ENCODE peak calls at places on chromosomes 1 and 21, in four cellular contexts. F is SK-N-SH, S is K562, V is GM12878. N is an unnamed sample.

GRCh38 chr1:14366361-14367018 is 232.0 kb upstream of the KAZN start:
- DNase-seq in F (peak), S (no peak), V (no peak), N (no peak)

GRCh38 chr1:61287734-61288133 is 205.4 kb downstream of the NFIA start:
- DNase-seq in F (no peak), S (no peak), V (no peak), N (peak)

GRCh38 chr21:43829161-43829560 is 35.9 kb upstream of the AGPAT3 start:
- DNase-seq in F (peak), S (no peak), V (no peak), N (no peak)

GRCh38 chr1:14138135-14138506 is 438.1 kb downstream of the PRDM2 start:
- DNase-seq in F (no peak), S (no peak), V (no peak), N (no peak)

GRCh38 chr1:185565314-185565713 is 168.9 kb upstream of the HMCN1 start:
- DNase-seq in F (no peak), S (no peak), V (no peak), N (peak)

GRCh38 chr21:28554660-28555475 is 437.8 kb downstream of the LTN1 start:
- DNase-seq in F (no peak), S (no peak), V (no peak), N (no peak)

GRCh38 chr1:169106921-169107672 is 607 bp downstream of the ATP1B1 start:
- DNase-seq in F (peak), S (peak), V (no peak), N (no peak)

GRCh38 chr21:38986460-38987395 is 181.0 kb downstream of the ETS2 start:
- DNase-seq in F (no peak), S (no peak), V (no peak), N (peak)

GRCh38 chr1:82567308-82567707 is 766.6 kb downstream of the ADGRL2 start:
- DNase-seq in F (no peak), S (no peak), V (no peak), N (no peak)

GRCh38 chr1:152596986-152597385 is 3.0 kb upstream of the LCE3C start:
- DNase-seq in F (no peak), S (no peak), V (no peak), N (peak)

GRCh38 chr1:154863702-154864174 is 6.3 kb downstream of the KCNN3 start:
- DNase-seq in F (peak), S (peak), V (peak), N (peak)

GRCh38 chr1:63317007-63317813 is 5.2 kb upstream of the FOXD3 start:
- DNase-seq in F (peak), S (peak), V (no peak), N (peak)

GRCh38 chr1:198253668-198254067 is 96.9 kb downstream of the NEK7 start:
- DNase-seq in F (no peak), S (no peak), V (peak), N (no peak)

GRCh38 chr1:47201179-47201578 is 11.3 kb upstream of the PDZK1IP1 start:
- DNase-seq in F (no peak), S (no peak), V (no peak), N (no peak)

GRCh38 chr1:68826861-68827260 is 330.0 kb upstream of the DEPDC1 start:
- DNase-seq in F (no peak), S (no peak), V (no peak), N (no peak)

GRCh38 chr21:34892196-34892595 is 156.9 kb downstream of the RUNX1 start:
- DNase-seq in F (no peak), S (no peak), V (no peak), N (no peak)

GRCh38 chr1:161114556-161114955 is 3.3 kb downstream of the PFDN2 start:
- DNase-seq in F (no peak), S (no peak), V (no peak), N (no peak)

GRCh38 chr1:241749041-241749798 is 97.1 kb downstream of the WDR64 start:
- DNase-seq in F (no peak), S (no peak), V (no peak), N (no peak)

GRCh38 chr1:5585256-5585655 is 407.0 kb downstream of the NPHP4 start:
- DNase-seq in F (no peak), S (no peak), V (no peak), N (no peak)

GRCh38 chr1:15345711-15346355 is 63.9 kb upstream of the EFHD2 start:
- DNase-seq in F (no peak), S (peak), V (no peak), N (no peak)

GRCh38 chr1:110067429-110067956 is 3.0 kb downstream of the ALX3 start:
- DNase-seq in F (no peak), S (no peak), V (no peak), N (no peak)

GRCh38 chr1:84156210-84156621 is 12.1 kb downstream of the PRKACB start:
- DNase-seq in F (no peak), S (no peak), V (no peak), N (no peak)
- TF ChIP-seq FOXM1 in F (peak), S (no peak), V (no peak), N (no peak)

DNA sequence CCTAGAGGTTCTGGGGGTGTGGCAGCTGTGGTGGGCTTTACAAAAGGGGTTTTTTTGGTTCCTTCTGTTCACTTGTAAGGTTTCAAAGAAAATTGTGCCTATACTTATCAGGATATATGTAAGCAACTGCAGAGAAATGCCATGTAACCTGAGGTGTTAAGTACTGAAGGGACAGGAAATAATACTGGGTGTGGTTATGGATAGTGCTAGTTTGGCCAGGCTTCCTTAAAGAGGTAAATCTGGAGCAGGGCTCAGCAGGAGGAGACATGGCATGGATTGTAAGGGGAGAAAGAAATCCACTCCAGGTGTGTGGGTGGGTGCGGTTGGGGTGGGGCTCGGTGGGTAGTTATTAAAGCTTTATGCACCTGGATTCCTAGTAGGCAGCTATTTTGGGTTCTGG is 28.3 kb downstream of the KIRREL1 start:
- DNase-seq in F (no peak), S (no peak), V (no peak), N (no peak)
- TF ChIP-seq NFIC in F (no peak), S (no peak), V (no peak), N (no peak)

GRCh38 chr1:65027699-65028358 is 61.5 kb upstream of the JAK1 start:
- DNase-seq in F (no peak), S (no peak), V (no peak), N (no peak)
- TF ChIP-seq FOXM1 in F (no peak), S (no peak), V (no peak), N (no peak)

DNA sequence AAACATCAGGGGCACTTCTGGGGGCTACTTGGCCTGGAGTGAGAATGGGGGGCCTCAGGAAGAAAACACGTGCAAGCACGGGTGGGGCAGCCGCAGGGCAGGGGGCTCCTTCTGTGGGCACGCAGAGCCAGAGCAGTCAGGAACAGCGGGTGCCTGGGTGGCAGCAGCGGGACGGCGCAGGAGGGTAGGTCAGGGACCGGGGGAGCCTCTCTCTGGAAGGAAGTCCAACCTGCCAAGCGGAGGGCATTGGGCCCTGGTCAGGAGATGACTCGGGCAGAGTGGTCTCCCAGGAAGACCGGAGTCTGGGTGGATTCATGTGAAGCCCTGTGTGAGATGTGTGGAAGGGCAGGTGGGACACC is 27.1 kb downstream of the CTNNBIP1 start:
- DNase-seq in F (no peak), S (no peak), V (no peak), N (no peak)
- TF ChIP-seq NFIC in F (no peak), S (no peak), V (no peak), N (no peak)

GRCh38 chr1:66217021-66217420 is 316.9 kb upstream of the SGIP1 start:
- DNase-seq in F (no peak), S (no peak), V (no peak), N (no peak)
- TF ChIP-seq FOXM1 in F (no peak), S (no peak), V (no peak), N (no peak)

GRCh38 chr1:50106095-50106761 is 2.5 kb upstream of the ELAVL4 start:
- DNase-seq in F (peak), S (no peak), V (no peak), N (no peak)
- TF ChIP-seq NFIC in F (no peak), S (no peak), V (no peak), N (no peak)

GRCh38 chr1:45584351-45585109 is 689 bp downstream of the NASP start:
- DNase-seq in F (peak), S (peak), V (peak), N (peak)
- TF ChIP-seq FOXM1 in F (no peak), S (no peak), V (no peak), N (no peak)

GRCh38 chr1:87524021-87524754 is 195.5 kb downstream of the LMO4 start:
- DNase-seq in F (no peak), S (no peak), V (no peak), N (no peak)
- TF ChIP-seq NFIC in F (no peak), S (no peak), V (no peak), N (no peak)

GRCh38 chr1:9105336-9105867 is 23.5 kb downstream of the GPR157 start:
- DNase-seq in F (no peak), S (no peak), V (no peak), N (no peak)

GRCh38 chr1:9100471-9101043 is 28.3 kb downstream of the GPR157 start:
- DNase-seq in F (no peak), S (no peak), V (no peak), N (peak)

GRCh38 chr1:9099555-9099954 is 29.3 kb downstream of the GPR157 start:
- DNase-seq in F (no peak), S (peak), V (no peak), N (peak)

GRCh38 chr1:9097947-9098705 is 28.7 kb upstream of the SLC2A5 start:
- DNase-seq in F (no peak), S (no peak), V (no peak), N (no peak)

GRCh38 chr1:9101510-9102146 is 27.3 kb downstream of the GPR157 start:
- DNase-seq in F (peak), S (peak), V (no peak), N (peak)
- TF ChIP-seq FOXM1 in F (no peak), S (no peak), V (no peak), N (no peak)

GRCh38 chr1:111219466-111220286 is 7.8 kb upstream of the CHI3L2 start:
- DNase-seq in F (no peak), S (no peak), V (peak), N (no peak)
- TF ChIP-seq NFIC in F (no peak), S (no peak), V (no peak), N (no peak)

N was measured in HepG2.